ENCODE peak calls at places on chromosomes 7 and 10, in ten cellular contexts. F is activated CD8-positive, alpha-beta T cell treated with anti-CD3 and anti-CD28 coated beads, Interleukin-2, amount 10 ng/mL, durations not matched to agents 7 days and 5 days; V is cerebellum; X is left cardiac atrium; Y is stomach; Z is 8988T; R is cerebellar nuclear complex; M is Caki2; W is MV-4-11; O is H7. H is an unnamed sample.

GRCh38 chr7:27182285-27182827 is 2.7 kb downstream of the HOXA11 start:
- DNase-seq in F (no peak), V (no peak), X (no peak), Y (peak), Z (no peak), R (no peak), M (no peak), W (no peak), O (peak), H (peak)

GRCh38 chr10:120336910-120337540 is 120.0 kb upstream of the PLPP4 start:
- DNase-seq in F (peak), V (peak), X (no peak), Y (peak), Z (no peak), R (no peak), M (no peak), W (peak), O (peak), H (peak)

GRCh38 chr10:13349776-13350274 is 1.7 kb upstream of the SEPHS1 start:
- DNase-seq in F (peak), V (no peak), X (peak), Y (peak), Z (no peak), R (no peak), M (peak), W (peak), O (peak), H (peak)

GRCh38 chr10:111986079-111986478 is 197.5 kb downstream of the GPAM start:
- DNase-seq in F (no peak), V (no peak), X (no peak), Y (no peak), Z (no peak), R (no peak), M (no peak), W (no peak), O (no peak), H (no peak)

GRCh38 chr7:16509829-16510228 is 16.8 kb upstream of the LRRC72 start:
- DNase-seq in F (no peak), V (no peak), X (no peak), Y (no peak), Z (no peak), R (no peak), M (no peak), W (peak), O (no peak), H (no peak)

GRCh38 chr10:354901-355617 is 219.8 kb downstream of the ZMYND11 start:
- DNase-seq in F (no peak), V (no peak), X (no peak), Y (no peak), Z (no peak), R (no peak), M (no peak), W (no peak), O (no peak), H (no peak)

GRCh38 chr7:46153951-46154787 is 233.1 kb upstream of the IGFBP3 start:
- DNase-seq in F (no peak), V (no peak), X (no peak), Y (no peak), Z (no peak), R (no peak), M (peak), W (no peak), O (no peak), H (peak)

GRCh38 chr10:73522263-73522662 is 26.4 kb upstream of the PPP3CB start:
- DNase-seq in F (no peak), V (no peak), X (no peak), Y (no peak), Z (no peak), R (no peak), M (no peak), W (no peak), O (no peak), H (no peak)

GRCh38 chr7:99366646-99367045 is 7.9 kb upstream of the ARPC1B start:
- DNase-seq in F (no peak), V (no peak), X (no peak), Y (no peak), Z (no peak), R (no peak), M (no peak), W (no peak), O (peak), H (no peak)

GRCh38 chr10:43208147-43209063 is 58.5 kb downstream of the RASGEF1A start:
- DNase-seq in F (no peak), V (no peak), X (peak), Y (no peak), Z (peak), R (no peak), M (no peak), W (no peak), O (peak), H (no peak)